ENCODE peak calls at places on chromosome 20, in eight cellular contexts. B, X, T, S, C, R, I and U are unnamed samples.

GRCh38 chr20:62762376-62762775 is 33.9 kb upstream of the MRGBP start:
- DNase-seq in S (no peak), R (no peak), I (no peak), T (no peak), B (no peak), X (no peak), C (no peak), U (no peak)

GRCh38 chr20:58143531-58143930 is 84.9 kb downstream of the ANKRD60 start:
- DNase-seq in T (no peak), C (peak; percentile 43), I (no peak), X (no peak), B (no peak), R (no peak), S (no peak), U (no peak)

GRCh38 chr20:31515775-31516107 is 1.5 kb downstream of the HM13 start:
- DNase-seq in I (no peak), X (no peak), C (no peak), B (no peak), S (no peak), R (no peak), T (peak; percentile 19), U (no peak)

GRCh38 chr20:34708621-34709043 is 4.5 kb downstream of the TP53INP2 start:
- DNase-seq in R (peak; percentile 80), C (peak; percentile 79), X (peak; percentile 39), T (peak; percentile 72), B (peak; percentile 72), I (peak; percentile 47), S (peak; percentile 63), U (peak; percentile 49)

GRCh38 chr20:57141492-57141891 is 124.9 kb downstream of the BMP7 start:
- DNase-seq in C (no peak), I (no peak), T (no peak), X (no peak), S (no peak), B (no peak), R (no peak), U (no peak)

GRCh38 chr20:14288341-14289330 is 48.8 kb downstream of the FLRT3 start:
- DNase-seq in B (peak; percentile 33), S (no peak), X (no peak), C (no peak), I (no peak), T (no peak), R (no peak), U (no peak)

GRCh38 chr20:29301624-29302259 is 1955.7 kb upstream of the DEFB115 start:
- DNase-seq in C (peak; percentile 63), R (peak; percentile 24), X (no peak), S (peak; percentile 12), B (no peak), T (no peak), I (no peak), U (no peak)

GRCh38 chr20:24651171-24651972 is 181.9 kb downstream of the SYNDIG1 start:
- DNase-seq in X (no peak), R (no peak), S (no peak), B (peak; percentile 61), I (no peak), C (peak; percentile 38), T (no peak), U (no peak)

GRCh38 chr20:24683676-24684075 is 214.2 kb downstream of the SYNDIG1 start:
- DNase-seq in I (no peak), R (peak; percentile 19), C (peak; percentile 18), X (no peak), S (no peak), T (no peak), B (no peak), U (no peak)

GRCh38 chr20:5156670-5157448 is 30.1 kb downstream of the CDS2 start:
- DNase-seq in I (no peak), B (no peak), X (no peak), C (no peak), S (no peak), R (no peak), T (no peak), U (no peak)

GRCh38 chr20:697826-698225 is 22.2 kb upstream of the SCRT2 start:
- DNase-seq in I (no peak), S (no peak), T (no peak), B (no peak), X (no peak), C (peak; percentile 41), R (no peak), U (no peak)

GRCh38 chr20:4891364-4891763 is 109.9 kb downstream of the SLC23A2 start:
- DNase-seq in X (no peak), T (no peak), S (no peak), B (no peak), C (no peak), R (no peak), I (no peak), U (no peak)

GRCh38 chr20:9211016-9211760 is 142.3 kb downstream of the PLCB4 start:
- DNase-seq in I (no peak), T (peak; percentile 44), B (no peak), R (no peak), S (no peak), C (no peak), X (no peak), U (peak; percentile 47)

GRCh38 chr20:41256516-41256915 is 61.0 kb downstream of the ZHX3 start:
- DNase-seq in S (no peak), R (no peak), T (no peak), C (no peak), B (no peak), X (no peak), I (no peak), U (no peak)
- TF ChIP-seq POLR2A in S (no peak), R (no peak), T (no peak), C (no peak), B (no peak), X (no peak), I (no peak), U (no peak)

DNA sequence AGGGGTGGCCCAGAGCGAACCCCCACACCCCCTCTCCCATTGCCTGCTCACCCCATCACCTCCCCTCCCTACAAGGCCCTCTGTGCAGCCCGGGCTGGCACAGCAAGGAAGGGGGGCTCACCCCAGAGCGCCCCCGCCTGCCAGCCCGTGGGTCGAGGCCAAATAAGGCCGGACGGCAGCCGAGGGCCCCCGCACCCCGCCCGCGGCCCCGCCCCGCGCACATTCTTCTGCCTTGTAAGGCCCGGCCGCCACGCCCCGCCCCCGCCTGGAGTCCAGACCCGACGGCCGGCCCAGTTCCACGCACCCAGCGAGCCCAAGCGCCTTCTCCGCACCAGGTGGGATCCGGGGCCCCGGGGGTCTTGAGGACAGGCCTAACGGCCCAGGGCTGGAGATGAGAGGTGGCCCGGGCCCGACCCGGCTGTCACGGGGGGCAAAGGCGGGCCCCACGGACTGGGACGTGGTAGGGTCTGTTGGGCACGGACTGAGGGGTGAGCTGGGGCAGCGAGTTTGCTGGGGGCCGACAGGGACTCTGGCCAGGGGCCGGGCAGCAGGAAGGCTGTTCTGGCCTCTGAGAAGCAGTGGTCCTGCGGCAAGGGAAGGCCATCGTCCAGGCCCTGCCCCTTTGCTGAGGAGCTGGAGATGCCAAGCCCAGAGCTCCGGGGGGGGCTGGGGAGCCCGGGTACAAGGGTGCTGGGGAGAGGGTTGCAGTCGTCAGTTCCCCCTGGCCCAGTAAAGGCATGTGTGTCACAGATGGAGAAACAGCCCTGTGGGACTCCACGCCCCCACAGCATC is at the start of gene MYL9:
- DNase-seq in S (peak; percentile 91), B (no peak), I (peak; percentile 70), R (peak; percentile 97), T (peak; percentile 32), C (peak; percentile 99), X (peak; percentile 86), U (peak; percentile 97)
- TF ChIP-seq POLR2A in S (peak; percentile 74), B (no peak), I (no peak), R (peak; percentile 71), T (no peak), C (peak; percentile 57), X (peak; percentile 28), U (peak; percentile 56)

DNA sequence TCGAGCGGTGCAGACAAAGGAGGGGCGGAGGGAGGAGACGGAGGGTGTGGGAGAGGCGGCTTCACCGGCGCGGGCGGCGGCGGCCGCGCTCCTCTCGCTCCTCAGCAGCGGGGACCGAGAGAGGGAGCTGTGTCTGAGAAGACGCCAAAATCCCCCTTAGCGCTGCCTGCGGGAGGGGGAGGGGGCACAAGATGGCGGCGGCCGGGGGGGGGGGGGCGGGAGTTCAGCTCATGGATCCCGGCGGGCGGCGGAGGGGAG is 260 bp downstream of the ADNP start:
- DNase-seq in S (no peak), B (no peak), C (no peak), X (no peak), T (peak; percentile 93), R (no peak), I (no peak), U (no peak)
- TF ChIP-seq POLR2A in S (no peak), B (peak; percentile 14), C (no peak), X (no peak), T (no peak), R (no peak), I (no peak), U (no peak)

DNA sequence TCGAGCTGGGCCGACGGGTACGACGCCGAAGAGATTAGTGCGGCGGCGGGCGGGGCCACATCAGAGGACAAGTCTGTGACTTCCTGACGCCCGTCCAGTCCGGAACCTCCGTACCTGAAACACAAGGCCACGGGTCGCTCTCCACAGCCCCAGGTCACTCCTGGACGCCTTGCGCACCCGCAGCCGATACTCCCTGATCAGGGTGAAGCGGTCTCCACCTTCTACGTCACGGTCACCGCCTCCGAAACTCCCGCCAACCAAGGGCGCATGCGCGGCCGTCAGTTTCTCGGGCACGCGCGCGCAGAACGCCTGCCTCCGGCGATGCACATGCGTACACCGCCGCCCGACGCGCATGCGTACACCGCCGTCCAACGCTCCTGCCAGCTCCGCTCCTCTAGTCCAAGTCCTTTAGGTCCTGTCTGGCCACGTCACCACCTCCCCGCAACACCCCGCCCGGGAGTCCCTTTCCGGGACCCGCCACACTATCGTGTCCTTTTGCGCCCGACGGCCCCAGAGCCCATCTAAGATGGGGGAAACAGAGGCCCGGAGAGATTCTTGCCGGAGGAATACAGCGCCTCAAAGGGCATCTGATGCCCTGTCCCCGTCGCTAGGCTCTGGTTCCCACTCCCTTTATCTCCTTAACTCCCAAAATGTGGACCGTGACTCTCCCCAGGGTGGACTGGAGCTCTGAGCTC is at the start of gene DSN1:
- DNase-seq in C (peak; percentile 99), X (peak; percentile 95), R (peak; percentile 99), T (peak; percentile 100), B (peak; percentile 96), I (peak; percentile 99), S (peak; percentile 99), U (peak; percentile 96)
- TF ChIP-seq POLR2A in C (peak; percentile 77), X (peak; percentile 81), R (peak; percentile 67), T (peak; percentile 95), B (peak; percentile 61), I (peak; percentile 79), S (peak; percentile 84), U (no peak)

GRCh38 chr20:38138086-38138777 is 26.8 kb downstream of the TGM2 start:
- DNase-seq in R (peak; percentile 12), I (no peak), X (no peak), T (no peak), S (no peak), C (peak; percentile 48), B (no peak), U (no peak)
- TF ChIP-seq POLR2A in R (no peak), I (no peak), X (no peak), T (no peak), S (no peak), C (no peak), B (no peak), U (no peak)